ENCODE peak calls at places on chromosome 6, in ten cellular contexts. One of them, this sample, is unnamed.
A peak's percentile ranks its signal among the peaks of the same experiment; 100 is the strongest.

GRCh38 chr6:6582111-6582510 is 6.4 kb upstream of the LY86 start:
- DNase-seq in T-helper 17 cell: no peak
- DNase-seq in heart right ventricle: no peak
- DNase-seq in NCI-H1930: no peak
- DNase-seq in SHP77: no peak
- DNase-seq in kidney glomerular epithelial cell: peak; percentile 44
- DNase-seq in left lung: no peak
- DNase-seq in activated naive CD4-positive, alpha-beta T cell: no peak
- DNase-seq in sigmoid colon: no peak
- DNase-seq in iPS-NIHi11: no peak
- DNase-seq in this sample: no peak

GRCh38 chr6:156634971-156635371 is 142.2 kb upstream of the ARID1B start:
- DNase-seq in iPS-NIHi11: no peak
- DNase-seq in kidney glomerular epithelial cell: no peak
- DNase-seq in T-helper 17 cell: no peak
- DNase-seq in heart right ventricle: no peak
- DNase-seq in SHP77: no peak
- DNase-seq in left lung: no peak
- DNase-seq in activated naive CD4-positive, alpha-beta T cell: no peak
- DNase-seq in sigmoid colon: no peak
- DNase-seq in NCI-H1930: no peak
- DNase-seq in this sample: no peak

GRCh38 chr6:53718597-53719460 is 53.3 kb upstream of the KLHL31 start:
- DNase-seq in sigmoid colon: no peak
- DNase-seq in heart right ventricle: peak; percentile 63
- DNase-seq in left lung: no peak
- DNase-seq in SHP77: peak; percentile 65
- DNase-seq in kidney glomerular epithelial cell: peak; percentile 69
- DNase-seq in NCI-H1930: peak; percentile 69
- DNase-seq in T-helper 17 cell: no peak
- DNase-seq in activated naive CD4-positive, alpha-beta T cell: no peak
- DNase-seq in iPS-NIHi11: peak; percentile 62
- DNase-seq in this sample: no peak

GRCh38 chr6:31543639-31544038 is 1.8 kb upstream of the DDX39B start:
- DNase-seq in NCI-H1930: no peak
- DNase-seq in left lung: no peak
- DNase-seq in T-helper 17 cell: no peak
- DNase-seq in iPS-NIHi11: no peak
- DNase-seq in activated naive CD4-positive, alpha-beta T cell: no peak
- DNase-seq in SHP77: no peak
- DNase-seq in sigmoid colon: no peak
- DNase-seq in heart right ventricle: no peak
- DNase-seq in kidney glomerular epithelial cell: no peak
- DNase-seq in this sample: no peak

GRCh38 chr6:112183271-112183671 is 71.1 kb downstream of the LAMA4 start:
- DNase-seq in iPS-NIHi11: no peak
- DNase-seq in NCI-H1930: no peak
- DNase-seq in SHP77: no peak
- DNase-seq in activated naive CD4-positive, alpha-beta T cell: no peak
- DNase-seq in sigmoid colon: no peak
- DNase-seq in heart right ventricle: no peak
- DNase-seq in T-helper 17 cell: no peak
- DNase-seq in kidney glomerular epithelial cell: no peak
- DNase-seq in left lung: no peak
- DNase-seq in this sample: no peak

GRCh38 chr6:163665464-163665863 is 250.9 kb downstream of the QKI start:
- DNase-seq in sigmoid colon: no peak
- DNase-seq in heart right ventricle: no peak
- DNase-seq in iPS-NIHi11: no peak
- DNase-seq in kidney glomerular epithelial cell: no peak
- DNase-seq in NCI-H1930: no peak
- DNase-seq in SHP77: no peak
- DNase-seq in left lung: no peak
- DNase-seq in T-helper 17 cell: no peak
- DNase-seq in activated naive CD4-positive, alpha-beta T cell: no peak
- DNase-seq in this sample: no peak

GRCh38 chr6:74087898-74088297 is 391.9 kb downstream of the CD109 start:
- DNase-seq in T-helper 17 cell: no peak
- DNase-seq in heart right ventricle: no peak
- DNase-seq in kidney glomerular epithelial cell: peak; percentile 28
- DNase-seq in NCI-H1930: no peak
- DNase-seq in left lung: no peak
- DNase-seq in sigmoid colon: no peak
- DNase-seq in SHP77: no peak
- DNase-seq in activated naive CD4-positive, alpha-beta T cell: no peak
- DNase-seq in iPS-NIHi11: no peak
- DNase-seq in this sample: no peak

GRCh38 chr6:168029459-168030217 is 32.2 kb downstream of the KIF25 start:
- DNase-seq in heart right ventricle: no peak
- DNase-seq in iPS-NIHi11: no peak
- DNase-seq in NCI-H1930: no peak
- DNase-seq in T-helper 17 cell: no peak
- DNase-seq in kidney glomerular epithelial cell: no peak
- DNase-seq in sigmoid colon: no peak
- DNase-seq in SHP77: no peak
- DNase-seq in activated naive CD4-positive, alpha-beta T cell: no peak
- DNase-seq in left lung: no peak
- DNase-seq in this sample: peak; percentile 46

GRCh38 chr6:96816182-96816888 is 20.9 kb downstream of the GPR63 start:
- DNase-seq in sigmoid colon: no peak
- DNase-seq in T-helper 17 cell: no peak
- DNase-seq in activated naive CD4-positive, alpha-beta T cell: no peak
- DNase-seq in kidney glomerular epithelial cell: no peak
- DNase-seq in left lung: no peak
- DNase-seq in NCI-H1930: no peak
- DNase-seq in heart right ventricle: no peak
- DNase-seq in iPS-NIHi11: peak; percentile 14
- DNase-seq in SHP77: no peak
- DNase-seq in this sample: no peak

GRCh38 chr6:31765910-31766794 is 3.7 kb downstream of the SAPCD1 start:
- DNase-seq in sigmoid colon: no peak
- DNase-seq in NCI-H1930: no peak
- DNase-seq in activated naive CD4-positive, alpha-beta T cell: no peak
- DNase-seq in iPS-NIHi11: peak; percentile 88
- DNase-seq in SHP77: no peak
- DNase-seq in T-helper 17 cell: no peak
- DNase-seq in left lung: peak; percentile 73
- DNase-seq in kidney glomerular epithelial cell: no peak
- DNase-seq in heart right ventricle: no peak
- DNase-seq in this sample: no peak

GRCh38 chr6:12113190-12113578 is 101.1 kb downstream of the HIVEP1 start:
- DNase-seq in kidney glomerular epithelial cell: no peak
- DNase-seq in SHP77: no peak
- DNase-seq in T-helper 17 cell: no peak
- DNase-seq in sigmoid colon: no peak
- DNase-seq in heart right ventricle: no peak
- DNase-seq in iPS-NIHi11: no peak
- DNase-seq in left lung: no peak
- DNase-seq in activated naive CD4-positive, alpha-beta T cell: no peak
- DNase-seq in NCI-H1930: no peak
- DNase-seq in this sample: no peak

GRCh38 chr6:139064981-139065665 is 36.6 kb downstream of the ABRACL start:
- DNase-seq in SHP77: no peak
- DNase-seq in heart right ventricle: no peak
- DNase-seq in sigmoid colon: no peak
- DNase-seq in T-helper 17 cell: no peak
- DNase-seq in activated naive CD4-positive, alpha-beta T cell: no peak
- DNase-seq in iPS-NIHi11: no peak
- DNase-seq in kidney glomerular epithelial cell: no peak
- DNase-seq in left lung: no peak
- DNase-seq in NCI-H1930: no peak
- DNase-seq in this sample: no peak

GRCh38 chr6:38155576-38156204 is 336.2 kb downstream of the ZFAND3 start:
- DNase-seq in T-helper 17 cell: no peak
- DNase-seq in heart right ventricle: no peak
- DNase-seq in SHP77: no peak
- DNase-seq in iPS-NIHi11: no peak
- DNase-seq in left lung: no peak
- DNase-seq in sigmoid colon: no peak
- DNase-seq in NCI-H1930: no peak
- DNase-seq in kidney glomerular epithelial cell: no peak
- DNase-seq in activated naive CD4-positive, alpha-beta T cell: no peak
- DNase-seq in this sample: no peak

GRCh38 chr6:138597336-138597735 is 98.0 kb upstream of the NHSL1 start:
- DNase-seq in SHP77: no peak
- DNase-seq in activated naive CD4-positive, alpha-beta T cell: no peak
- DNase-seq in NCI-H1930: no peak
- DNase-seq in iPS-NIHi11: no peak
- DNase-seq in sigmoid colon: no peak
- DNase-seq in left lung: no peak
- DNase-seq in heart right ventricle: no peak
- DNase-seq in T-helper 17 cell: no peak
- DNase-seq in kidney glomerular epithelial cell: no peak
- DNase-seq in this sample: no peak

GRCh38 chr6:41457303-41457670 is 88.9 kb upstream of the FOXP4 start:
- DNase-seq in kidney glomerular epithelial cell: no peak
- DNase-seq in heart right ventricle: no peak
- DNase-seq in T-helper 17 cell: no peak
- DNase-seq in SHP77: no peak
- DNase-seq in left lung: no peak
- DNase-seq in activated naive CD4-positive, alpha-beta T cell: no peak
- DNase-seq in iPS-NIHi11: no peak
- DNase-seq in sigmoid colon: no peak
- DNase-seq in NCI-H1930: no peak
- DNase-seq in this sample: no peak

GRCh38 chr6:169073311-169073710 is 180.3 kb downstream of the THBS2 start:
- DNase-seq in iPS-NIHi11: no peak
- DNase-seq in heart right ventricle: no peak
- DNase-seq in activated naive CD4-positive, alpha-beta T cell: no peak
- DNase-seq in kidney glomerular epithelial cell: peak; percentile 60
- DNase-seq in SHP77: no peak
- DNase-seq in left lung: no peak
- DNase-seq in T-helper 17 cell: no peak
- DNase-seq in sigmoid colon: no peak
- DNase-seq in NCI-H1930: no peak
- DNase-seq in this sample: no peak

GRCh38 chr6:14544689-14545088 is 427.1 kb downstream of the CD83 start:
- DNase-seq in heart right ventricle: no peak
- DNase-seq in activated naive CD4-positive, alpha-beta T cell: no peak
- DNase-seq in sigmoid colon: no peak
- DNase-seq in iPS-NIHi11: no peak
- DNase-seq in SHP77: no peak
- DNase-seq in kidney glomerular epithelial cell: no peak
- DNase-seq in T-helper 17 cell: no peak
- DNase-seq in NCI-H1930: peak; percentile 29
- DNase-seq in left lung: no peak
- DNase-seq in this sample: no peak

GRCh38 chr6:163714179-163714578 is 299.7 kb downstream of the QKI start:
- DNase-seq in activated naive CD4-positive, alpha-beta T cell: no peak
- DNase-seq in sigmoid colon: no peak
- DNase-seq in T-helper 17 cell: no peak
- DNase-seq in iPS-NIHi11: no peak
- DNase-seq in left lung: no peak
- DNase-seq in SHP77: no peak
- DNase-seq in NCI-H1930: no peak
- DNase-seq in heart right ventricle: no peak
- DNase-seq in kidney glomerular epithelial cell: no peak
- DNase-seq in this sample: no peak

GRCh38 chr6:46135176-46135575 is 5.4 kb downstream of the ENPP4 start:
- DNase-seq in SHP77: no peak
- DNase-seq in sigmoid colon: no peak
- DNase-seq in NCI-H1930: no peak
- DNase-seq in left lung: no peak
- DNase-seq in heart right ventricle: no peak
- DNase-seq in kidney glomerular epithelial cell: no peak
- DNase-seq in iPS-NIHi11: no peak
- DNase-seq in activated naive CD4-positive, alpha-beta T cell: no peak
- DNase-seq in T-helper 17 cell: no peak
- DNase-seq in this sample: no peak

GRCh38 chr6:148146717-148147116 is 195.9 kb upstream of the SASH1 start:
- DNase-seq in iPS-NIHi11: no peak
- DNase-seq in left lung: no peak
- DNase-seq in NCI-H1930: no peak
- DNase-seq in kidney glomerular epithelial cell: peak; percentile 37
- DNase-seq in activated naive CD4-positive, alpha-beta T cell: peak; percentile 8
- DNase-seq in T-helper 17 cell: no peak
- DNase-seq in SHP77: no peak
- DNase-seq in sigmoid colon: no peak
- DNase-seq in heart right ventricle: no peak
- DNase-seq in this sample: no peak

GRCh38 chr6:148175511-148176188 is 167.0 kb upstream of the SASH1 start:
- DNase-seq in activated naive CD4-positive, alpha-beta T cell: no peak
- DNase-seq in left lung: no peak
- DNase-seq in kidney glomerular epithelial cell: no peak
- DNase-seq in NCI-H1930: no peak
- DNase-seq in heart right ventricle: no peak
- DNase-seq in sigmoid colon: no peak
- DNase-seq in T-helper 17 cell: no peak
- DNase-seq in iPS-NIHi11: no peak
- DNase-seq in SHP77: no peak
- DNase-seq in this sample: no peak

GRCh38 chr6:46879003-46879402 is 42.7 kb downstream of the ADGRF5 start:
- DNase-seq in iPS-NIHi11: no peak
- DNase-seq in activated naive CD4-positive, alpha-beta T cell: no peak
- DNase-seq in sigmoid colon: no peak
- DNase-seq in heart right ventricle: no peak
- DNase-seq in kidney glomerular epithelial cell: no peak
- DNase-seq in T-helper 17 cell: no peak
- DNase-seq in left lung: no peak
- DNase-seq in NCI-H1930: no peak
- DNase-seq in SHP77: no peak
- DNase-seq in this sample: no peak

GRCh38 chr6:41232667-41233066 is 4.5 kb downstream of the TREML4 start:
- DNase-seq in heart right ventricle: no peak
- DNase-seq in NCI-H1930: no peak
- DNase-seq in sigmoid colon: no peak
- DNase-seq in SHP77: no peak
- DNase-seq in activated naive CD4-positive, alpha-beta T cell: no peak
- DNase-seq in left lung: no peak
- DNase-seq in iPS-NIHi11: no peak
- DNase-seq in kidney glomerular epithelial cell: no peak
- DNase-seq in T-helper 17 cell: no peak
- DNase-seq in this sample: no peak

GRCh38 chr6:167567142-167568033 is 242.5 kb downstream of the TTLL2 start:
- DNase-seq in NCI-H1930: no peak
- DNase-seq in T-helper 17 cell: no peak
- DNase-seq in iPS-NIHi11: peak; percentile 11
- DNase-seq in kidney glomerular epithelial cell: no peak
- DNase-seq in left lung: peak; percentile 51
- DNase-seq in activated naive CD4-positive, alpha-beta T cell: no peak
- DNase-seq in SHP77: no peak
- DNase-seq in heart right ventricle: no peak
- DNase-seq in sigmoid colon: peak; percentile 62
- DNase-seq in this sample: peak; percentile 46

GRCh38 chr6:6919173-6919572 is 188.6 kb upstream of the RREB1 start:
- DNase-seq in heart right ventricle: no peak
- DNase-seq in T-helper 17 cell: no peak
- DNase-seq in iPS-NIHi11: no peak
- DNase-seq in activated naive CD4-positive, alpha-beta T cell: no peak
- DNase-seq in kidney glomerular epithelial cell: no peak
- DNase-seq in NCI-H1930: no peak
- DNase-seq in sigmoid colon: no peak
- DNase-seq in left lung: no peak
- DNase-seq in SHP77: no peak
- DNase-seq in this sample: no peak

GRCh38 chr6:132400641-132401119 is 595 bp downstream of the MOXD1 start:
- DNase-seq in kidney glomerular epithelial cell: peak; percentile 15
- DNase-seq in activated naive CD4-positive, alpha-beta T cell: no peak
- DNase-seq in sigmoid colon: no peak
- DNase-seq in T-helper 17 cell: no peak
- DNase-seq in NCI-H1930: no peak
- DNase-seq in SHP77: no peak
- DNase-seq in left lung: peak; percentile 59
- DNase-seq in iPS-NIHi11: peak; percentile 21
- DNase-seq in heart right ventricle: no peak
- DNase-seq in this sample: no peak

GRCh38 chr6:40244684-40245083 is 310.4 kb upstream of the MOCS1 start:
- DNase-seq in sigmoid colon: no peak
- DNase-seq in left lung: no peak
- DNase-seq in heart right ventricle: no peak
- DNase-seq in iPS-NIHi11: no peak
- DNase-seq in T-helper 17 cell: no peak
- DNase-seq in activated naive CD4-positive, alpha-beta T cell: no peak
- DNase-seq in SHP77: no peak
- DNase-seq in NCI-H1930: no peak
- DNase-seq in kidney glomerular epithelial cell: no peak
- DNase-seq in this sample: no peak

GRCh38 chr6:73514746-73515110 is 6.1 kb downstream of the EEF1A1 start:
- DNase-seq in NCI-H1930: no peak
- DNase-seq in iPS-NIHi11: no peak
- DNase-seq in activated naive CD4-positive, alpha-beta T cell: no peak
- DNase-seq in SHP77: no peak
- DNase-seq in left lung: no peak
- DNase-seq in heart right ventricle: no peak
- DNase-seq in sigmoid colon: no peak
- DNase-seq in kidney glomerular epithelial cell: no peak
- DNase-seq in T-helper 17 cell: no peak
- DNase-seq in this sample: no peak

This sample was measured in breast epithelium.